ENCODE peak calls at places on chromosomes 7 and 10, in five cellular contexts. B is AG04450, J is AG10803, O is A549, G is foreskin fibroblast. K is an unnamed sample.

GRCh38 chr10:61761825-61762217 is 99.1 kb downstream of the CABCOCO1 start:
- DNase-seq in B (no peak), J (no peak), O (no peak), G (no peak), K (no peak)

GRCh38 chr7:935321-936130 is 19.0 kb downstream of the ADAP1 start:
- DNase-seq in O (no peak), G (no peak), B (no peak), J (no peak), K (no peak)

GRCh38 chr10:118961401-118961800 is 68.1 kb upstream of the NANOS1 start:
- DNase-seq in O (no peak), J (no peak), B (no peak), G (no peak), K (no peak)

GRCh38 chr10:83373659-83374058 is 765.6 kb upstream of the GHITM start:
- DNase-seq in J (peak), O (no peak), B (no peak), G (peak), K (no peak)

GRCh38 chr10:124864421-124865193 is 63.0 kb downstream of the ABRAXAS2 start:
- DNase-seq in B (no peak), J (no peak), O (no peak), G (peak), K (no peak)

GRCh38 chr7:35032166-35032565 is 5.1 kb downstream of the DPY19L1 start:
- DNase-seq in B (no peak), G (peak), O (no peak), J (no peak), K (no peak)

GRCh38 chr7:139596626-139597025 is 73.1 kb downstream of the CLEC2L start:
- DNase-seq in B (no peak), O (no peak), J (no peak), G (no peak), K (no peak)

GRCh38 chr10:4807803-4808507 is 18.1 kb upstream of the AKR1E2 start:
- DNase-seq in J (peak), B (peak), O (peak), G (peak), K (peak)

GRCh38 chr10:16304311-16304710 is 132.5 kb upstream of the PTER start:
- DNase-seq in B (no peak), G (no peak), O (no peak), J (no peak), K (no peak)

GRCh38 chr10:14185501-14186045 is 145.2 kb downstream of the FRMD4A start:
- DNase-seq in G (peak), B (peak), O (no peak), J (no peak), K (peak)

GRCh38 chr7:47622946-47623640 is 41.2 kb upstream of the TNS3 start:
- DNase-seq in G (peak), B (peak), J (peak), O (no peak), K (peak)

GRCh38 chr10:100515612-100516011 is 4.0 kb downstream of the SEC31B start:
- DNase-seq in B (no peak), O (no peak), G (no peak), J (no peak), K (no peak)

GRCh38 chr10:122362621-122363020 is 11.9 kb upstream of the PLEKHA1 start:
- DNase-seq in B (no peak), O (no peak), J (no peak), G (peak), K (no peak)

GRCh38 chr10:86966008-86966654 is 2.2 kb upstream of the ADIRF start:
- DNase-seq in G (peak), B (no peak), O (no peak), J (no peak), K (no peak)

DNA sequence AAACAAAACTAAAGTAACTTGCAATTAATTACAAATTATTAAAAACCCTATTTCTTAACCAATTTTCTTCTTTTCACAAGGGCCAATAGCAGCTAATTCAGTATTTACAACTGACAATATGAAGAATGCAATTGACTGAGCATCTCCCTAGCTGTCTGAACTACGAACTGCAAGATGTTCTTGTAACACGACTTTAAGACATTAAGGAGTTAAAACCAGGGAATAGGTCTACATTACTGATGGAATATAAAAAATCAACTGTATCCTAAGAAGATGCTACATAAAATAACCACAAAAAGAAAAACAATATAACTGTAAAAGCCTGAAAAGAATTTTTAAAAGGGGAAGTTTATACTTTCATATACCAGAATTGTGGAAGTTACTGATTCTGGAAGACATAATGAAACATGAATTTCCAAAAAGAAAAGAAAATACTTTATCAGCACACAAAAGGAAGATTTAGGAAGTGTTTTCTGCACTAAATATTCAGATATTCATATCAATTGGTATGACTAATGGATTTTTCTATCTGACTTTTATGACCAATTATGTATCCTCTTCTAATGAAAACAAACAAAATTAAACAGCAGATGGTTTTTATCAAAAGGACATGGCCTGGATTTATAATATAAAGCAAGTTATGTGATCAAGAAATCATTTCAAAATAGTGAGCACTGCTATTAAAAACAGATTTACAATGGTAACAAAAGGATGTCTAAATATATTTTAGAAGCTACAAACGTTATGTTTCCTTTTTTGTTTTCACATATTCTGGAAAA is 1.6 kb downstream of the GPR22 start:
- DNase-seq in J (no peak), O (no peak), G (peak), B (no peak), K (no peak)
- TF ChIP-seq CTCF in J (no peak), O (no peak), G (no peak), B (no peak), K (no peak)

DNA sequence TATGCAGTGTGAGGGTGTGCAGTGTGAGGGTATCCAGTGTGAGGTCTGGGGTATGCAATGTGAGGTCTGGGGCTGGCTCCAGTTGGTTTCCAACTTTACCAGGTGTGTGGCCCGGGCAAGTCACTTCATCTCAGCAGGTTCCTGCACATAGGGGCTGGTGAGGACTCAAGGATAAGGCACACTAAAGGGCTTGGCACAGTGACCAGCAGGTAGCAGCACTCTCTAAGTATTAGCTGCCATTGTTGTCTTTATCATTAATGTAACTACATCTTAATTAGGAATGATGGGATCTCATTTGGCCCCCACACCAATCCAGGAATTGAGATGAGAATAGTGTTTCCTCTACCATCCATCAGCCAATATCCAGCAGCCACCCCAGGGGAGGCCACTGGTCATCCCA is 117.3 kb downstream of the KCNMA1 start:
- DNase-seq in O (no peak), J (no peak), B (no peak), G (no peak), K (no peak)
- TF ChIP-seq CTCF in O (no peak), J (no peak), B (no peak), G (no peak), K (no peak)

GRCh38 chr7:10216462-10216861 is 757.2 kb upstream of the PHF14 start:
- DNase-seq in G (no peak), O (no peak), B (no peak), J (no peak), K (no peak)
- TF ChIP-seq CTCF in G (no peak), O (no peak), B (no peak), J (no peak), K (no peak)

DNA sequence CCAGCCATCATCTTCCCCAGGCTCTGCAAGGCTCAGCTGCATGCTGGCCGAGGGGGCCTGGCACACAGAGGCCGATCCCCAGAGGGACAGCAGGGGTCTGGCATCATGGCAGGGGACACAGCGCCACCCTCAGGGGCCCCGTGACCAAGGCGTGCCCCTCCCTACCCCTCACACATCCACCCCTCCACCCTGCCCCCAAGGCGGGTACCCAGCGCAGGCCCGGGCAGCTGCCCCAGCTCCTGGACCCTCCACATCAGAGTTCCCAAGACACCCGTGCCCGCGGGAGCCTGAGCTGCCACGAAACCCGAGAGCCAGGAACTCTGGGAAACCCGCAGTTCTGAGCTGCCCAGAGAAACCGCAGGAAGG is 46.5 kb upstream of the TNRC18 start:
- DNase-seq in B (no peak), O (no peak), G (no peak), J (no peak), K (no peak)
- TF ChIP-seq CTCF in B (no peak), O (no peak), G (no peak), J (no peak), K (no peak)

DNA sequence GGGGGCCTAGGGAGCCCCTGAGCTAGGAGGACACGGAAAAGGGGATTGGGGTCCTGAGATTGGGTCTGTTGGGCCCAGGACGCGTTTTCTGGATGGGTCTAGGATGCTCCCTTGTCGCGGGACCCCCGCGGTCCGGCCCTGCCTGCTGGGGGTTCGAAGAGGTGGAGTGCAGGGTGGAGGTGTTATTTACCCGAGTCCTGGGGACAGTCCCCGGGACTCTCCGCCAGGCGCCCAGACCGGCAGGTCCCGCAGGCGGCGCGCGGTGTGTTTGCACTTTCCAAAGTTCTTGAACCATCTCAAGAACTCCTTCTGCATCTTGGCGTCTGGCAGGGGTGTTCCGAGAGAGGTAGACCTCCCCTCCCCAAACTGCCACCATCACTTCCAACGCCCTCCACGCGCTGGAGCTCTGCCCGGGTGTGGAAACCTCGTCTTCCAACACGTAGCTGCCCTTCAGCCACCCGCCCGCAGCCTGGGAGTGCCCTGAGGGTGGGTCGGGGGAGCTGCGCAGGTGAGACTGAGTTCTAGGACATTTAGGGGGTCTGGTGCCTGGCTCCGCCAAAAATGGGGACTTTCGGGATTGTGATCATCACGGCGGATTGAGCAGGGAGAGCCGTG is 569 bp downstream of the CAV1 start:
- DNase-seq in G (peak), J (no peak), O (no peak), B (no peak), K (no peak)
- TF ChIP-seq CTCF in G (no peak), J (peak), O (no peak), B (no peak), K (no peak)

GRCh38 chr7:25522727-25523126 is 294.4 kb upstream of the NPVF start:
- DNase-seq in O (no peak), J (no peak), G (no peak), B (no peak), K (no peak)

GRCh38 chr7:25529320-25529719 is 301.0 kb upstream of the NPVF start:
- DNase-seq in J (no peak), O (no peak), G (no peak), B (no peak), K (no peak)

GRCh38 chr7:25527665-25528064 is 299.4 kb upstream of the NPVF start:
- DNase-seq in J (no peak), B (no peak), O (no peak), G (no peak), K (no peak)
- TF ChIP-seq CTCF in J (no peak), B (no peak), O (no peak), G (no peak), K (no peak)

GRCh38 chr10:97540669-97541500 is 31.7 kb upstream of the ANKRD2 start:
- DNase-seq in G (no peak), J (no peak), B (no peak), O (no peak), K (no peak)

GRCh38 chr10:97538401-97538800 is 34.2 kb upstream of the ANKRD2 start:
- DNase-seq in J (peak), O (no peak), B (no peak), G (peak), K (peak)

GRCh38 chr10:97537186-97537869 is 35.3 kb upstream of the ANKRD2 start:
- DNase-seq in B (no peak), J (no peak), O (no peak), G (no peak), K (no peak)

GRCh38 chr10:97538839-97539238 is 33.7 kb upstream of the ANKRD2 start:
- DNase-seq in O (no peak), G (no peak), J (no peak), B (no peak), K (no peak)

GRCh38 chr10:97539523-97540200 is 32.9 kb upstream of the ANKRD2 start:
- DNase-seq in J (peak), B (peak), O (no peak), G (peak), K (peak)
- TF ChIP-seq CTCF in J (peak), B (peak), O (no peak), G (peak), K (peak)

DNA sequence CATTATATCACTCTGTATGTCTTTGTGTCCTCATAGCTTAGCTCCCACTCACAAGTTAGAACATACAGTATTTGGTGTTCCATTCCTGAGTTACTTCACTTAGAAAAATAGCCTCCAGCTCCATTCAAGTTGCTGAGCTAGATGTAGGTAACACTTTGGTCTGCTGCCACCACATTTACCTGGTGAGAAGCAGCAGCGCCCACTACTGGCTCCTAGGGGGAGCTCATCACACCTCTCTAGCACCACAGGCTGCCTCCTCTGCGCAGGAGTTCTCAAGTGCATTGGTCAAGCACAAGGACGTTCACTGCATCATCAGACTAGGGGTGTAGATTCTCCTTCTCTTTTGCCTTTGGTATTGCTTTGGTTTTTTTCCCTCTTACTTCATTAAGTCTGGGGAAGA is 530.9 kb upstream of the AUTS2 start:
- DNase-seq in O (no peak), J (peak), B (no peak), G (no peak), K (no peak)
- TF ChIP-seq CTCF in O (no peak), J (peak), B (no peak), G (no peak), K (peak)

K was measured in HFFc6.